ENCODE peak calls at places on chromosomes 16 and 17, in six cellular contexts. One of them, this sample, is unnamed.
A peak's percentile ranks its signal among the peaks of the same experiment; 100 is the strongest.

GRCh38 chr16:68921654-68922053 is 78.3 kb downstream of the TANGO6 start:
- DNase-seq in AG04450: no peak
- DNase-seq in adrenal gland: no peak
- DNase-seq in K562: no peak
- DNase-seq in heart right ventricle: no peak
- DNase-seq in body of pancreas: no peak
- DNase-seq in this sample: no peak

GRCh38 chr17:74978240-74978639 is 5.7 kb upstream of the HID1 start:
- DNase-seq in AG04450: no peak
- DNase-seq in adrenal gland: no peak
- DNase-seq in K562: no peak
- DNase-seq in heart right ventricle: no peak
- DNase-seq in body of pancreas: no peak
- DNase-seq in this sample: no peak

GRCh38 chr16:88507231-88507743 is 54.2 kb downstream of the ZFPM1 start:
- DNase-seq in AG04450: no peak
- DNase-seq in adrenal gland: no peak
- DNase-seq in K562: no peak
- DNase-seq in heart right ventricle: no peak
- DNase-seq in body of pancreas: no peak
- DNase-seq in this sample: no peak

GRCh38 chr17:57086069-57086930 is 1.3 kb downstream of the AKAP1 start:
- DNase-seq in AG04450: no peak
- DNase-seq in adrenal gland: peak; percentile 48
- DNase-seq in K562: peak; percentile 43
- DNase-seq in heart right ventricle: no peak
- DNase-seq in body of pancreas: peak; percentile 37
- DNase-seq in this sample: peak; percentile 64

GRCh38 chr16:90000733-90001427 is 18.4 kb downstream of the DBNDD1 start:
- DNase-seq in AG04450: no peak
- DNase-seq in adrenal gland: no peak
- DNase-seq in K562: no peak
- DNase-seq in heart right ventricle: no peak
- DNase-seq in body of pancreas: no peak
- DNase-seq in this sample: peak; percentile 44

GRCh38 chr17:9991351-9991750 is 86.3 kb upstream of the RCVRN start:
- DNase-seq in AG04450: no peak
- DNase-seq in adrenal gland: no peak
- DNase-seq in K562: no peak
- DNase-seq in heart right ventricle: no peak
- DNase-seq in body of pancreas: no peak
- DNase-seq in this sample: no peak

GRCh38 chr17:64401244-64401860 is 10.7 kb upstream of the PECAM1 start:
- DNase-seq in AG04450: no peak
- DNase-seq in adrenal gland: no peak
- DNase-seq in K562: no peak
- DNase-seq in heart right ventricle: no peak
- DNase-seq in body of pancreas: no peak
- DNase-seq in this sample: no peak

GRCh38 chr16:27633721-27634120 is 83.8 kb downstream of the KATNIP start:
- DNase-seq in AG04450: no peak
- DNase-seq in adrenal gland: no peak
- DNase-seq in K562: no peak
- DNase-seq in heart right ventricle: no peak
- DNase-seq in body of pancreas: no peak
- DNase-seq in this sample: no peak

GRCh38 chr16:68229431-68230175 is 6.3 kb downstream of the ESRP2 start:
- DNase-seq in AG04450: peak; percentile 29
- DNase-seq in adrenal gland: peak; percentile 36
- DNase-seq in K562: peak; percentile 61
- DNase-seq in heart right ventricle: no peak
- DNase-seq in body of pancreas: peak; percentile 67
- DNase-seq in this sample: no peak

GRCh38 chr17:42928714-42929496 is 28.3 kb downstream of the G6PC1 start:
- DNase-seq in AG04450: peak; percentile 52
- DNase-seq in adrenal gland: peak; percentile 61
- DNase-seq in K562: peak; percentile 86
- DNase-seq in heart right ventricle: peak; percentile 52
- DNase-seq in body of pancreas: peak; percentile 60
- DNase-seq in this sample: no peak

GRCh38 chr17:7852919-7853692 is 1.8 kb upstream of the TMEM88 start:
- DNase-seq in AG04450: no peak
- DNase-seq in adrenal gland: no peak
- DNase-seq in K562: no peak
- DNase-seq in heart right ventricle: no peak
- DNase-seq in body of pancreas: no peak
- DNase-seq in this sample: no peak

GRCh38 chr17:7853693-7854043 is 1.2 kb upstream of the TMEM88 start:
- DNase-seq in AG04450: no peak
- DNase-seq in adrenal gland: no peak
- DNase-seq in K562: no peak
- DNase-seq in heart right ventricle: no peak
- DNase-seq in body of pancreas: no peak
- DNase-seq in this sample: peak; percentile 54

GRCh38 chr17:7854851-7855642 is at the start of gene TMEM88:
- DNase-seq in AG04450: no peak
- DNase-seq in adrenal gland: peak; percentile 26
- DNase-seq in K562: no peak
- DNase-seq in heart right ventricle: peak; percentile 53
- DNase-seq in body of pancreas: no peak
- DNase-seq in this sample: no peak

GRCh38 chr17:7855643-7856080 is 796 bp downstream of the TMEM88 start:
- DNase-seq in AG04450: no peak
- DNase-seq in adrenal gland: peak; percentile 48
- DNase-seq in K562: no peak
- DNase-seq in heart right ventricle: peak; percentile 55
- DNase-seq in body of pancreas: peak; percentile 33
- DNase-seq in this sample: peak; percentile 68

DNA sequence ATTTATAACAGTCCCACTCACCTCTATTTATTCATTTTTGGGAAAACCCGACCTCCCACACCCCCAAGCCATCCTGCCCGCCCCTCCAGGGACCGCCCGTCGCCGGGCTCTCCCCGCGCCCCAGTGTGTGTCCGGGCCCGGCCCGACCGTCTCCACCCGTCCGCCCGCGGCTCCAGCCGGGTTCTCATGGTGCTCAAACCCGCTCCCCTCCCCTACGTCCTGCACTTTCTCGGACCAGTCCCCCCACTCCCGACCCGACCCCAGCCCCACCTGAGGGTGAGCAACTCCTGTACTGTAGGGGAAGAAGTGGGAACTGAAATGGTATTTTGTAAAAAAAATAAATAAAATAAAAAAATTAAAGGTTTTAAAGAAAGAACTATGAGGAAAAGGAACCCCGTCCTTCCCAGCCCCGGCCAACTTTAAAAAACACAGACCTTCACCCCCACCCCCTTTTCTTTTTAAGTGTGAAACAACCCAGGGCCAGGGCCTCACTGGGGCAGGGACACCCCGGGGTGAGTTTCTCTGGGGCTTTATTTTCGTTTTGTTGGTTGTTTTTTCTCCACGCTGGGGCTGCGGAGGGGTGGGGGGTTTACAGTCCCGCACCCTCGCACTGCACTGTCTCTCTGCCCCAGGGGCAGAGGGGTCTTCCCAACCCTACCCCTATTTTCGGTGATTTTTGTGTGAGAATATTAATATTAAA is 638 bp upstream of the TMEM88 start:
- DNase-seq in AG04450: no peak
- DNase-seq in adrenal gland: no peak
- DNase-seq in K562: no peak
- DNase-seq in heart right ventricle: peak; percentile 13
- DNase-seq in body of pancreas: peak; percentile 24
- DNase-seq in this sample: no peak
- H3K27ac ChIP-seq in AG04450: no peak overlapping the region
- H3K27ac ChIP-seq in adrenal gland: no peak overlapping the region
- H3K27ac ChIP-seq in K562: no peak overlapping the region
- H3K27ac ChIP-seq in heart right ventricle: peak overlapping the region; percentile 93
- H3K27ac ChIP-seq in body of pancreas: peak overlapping the region; percentile 96
- H3K27ac ChIP-seq in this sample: peak overlapping the region; percentile 30

DNA sequence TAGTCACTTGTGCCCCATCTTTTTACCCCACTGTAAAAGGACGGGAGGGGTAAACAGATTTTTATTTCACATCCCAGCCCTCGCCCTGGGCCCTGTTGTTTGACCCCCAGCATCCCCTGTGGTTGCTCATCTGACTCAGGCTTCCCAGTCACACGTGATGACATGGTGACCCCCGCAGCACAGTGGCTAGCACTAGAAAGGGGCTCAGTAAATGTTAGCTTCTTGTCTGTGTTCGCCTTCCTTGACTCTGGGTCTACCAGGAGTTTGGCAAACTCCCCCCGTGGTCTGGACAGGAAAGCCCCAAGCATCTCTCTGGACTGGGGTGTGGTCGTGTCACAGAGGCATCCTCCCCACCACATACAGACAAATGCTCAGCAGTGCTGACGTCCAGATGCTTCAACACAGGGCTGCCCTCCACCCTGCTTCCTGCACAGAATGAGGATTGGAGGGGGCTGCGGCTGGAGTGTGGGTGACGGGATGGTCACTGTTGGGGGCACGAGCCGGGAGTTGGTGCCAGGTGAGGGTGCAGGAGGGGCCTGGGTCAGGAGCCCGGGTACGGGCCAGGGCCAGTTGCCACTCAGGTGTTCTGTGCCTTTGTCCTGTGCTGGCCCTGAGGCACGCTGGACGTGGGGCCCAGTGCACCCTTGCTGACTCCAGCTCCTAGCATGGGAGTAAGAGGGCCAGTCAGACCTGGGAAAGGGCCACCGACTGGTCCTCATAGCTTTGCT is 69.1 kb downstream of the METRNL start:
- DNase-seq in AG04450: no peak
- DNase-seq in adrenal gland: no peak
- DNase-seq in K562: no peak
- DNase-seq in heart right ventricle: no peak
- DNase-seq in body of pancreas: peak; percentile 7
- DNase-seq in this sample: no peak
- H3K9me3 ChIP-seq in AG04450: peaks cover 15% of the 10 kb centered on the region
- H3K9me3 ChIP-seq in adrenal gland: no peaks in the 10 kb centered on the region
- H3K9me3 ChIP-seq in K562: no peaks in the 10 kb centered on the region
- H3K9me3 ChIP-seq in heart right ventricle: no peaks in the 10 kb centered on the region
- H3K9me3 ChIP-seq in body of pancreas: no peaks in the 10 kb centered on the region
- H3K9me3 ChIP-seq in this sample: no peaks in the 10 kb centered on the region

GRCh38 chr16:2224183-2224486 is 744 bp downstream of the E4F1 start:
- DNase-seq in AG04450: no peak
- DNase-seq in adrenal gland: no peak
- DNase-seq in K562: no peak
- DNase-seq in heart right ventricle: no peak
- DNase-seq in body of pancreas: no peak
- DNase-seq in this sample: no peak

GRCh38 chr16:2226918-2227317 is 3.5 kb downstream of the E4F1 start:
- DNase-seq in AG04450: no peak
- DNase-seq in adrenal gland: no peak
- DNase-seq in K562: no peak
- DNase-seq in heart right ventricle: no peak
- DNase-seq in body of pancreas: no peak
- DNase-seq in this sample: no peak

GRCh38 chr16:2226245-2226793 is 2.9 kb downstream of the E4F1 start:
- DNase-seq in AG04450: no peak
- DNase-seq in adrenal gland: no peak
- DNase-seq in K562: no peak
- DNase-seq in heart right ventricle: no peak
- DNase-seq in body of pancreas: no peak
- DNase-seq in this sample: no peak

GRCh38 chr16:2228161-2228824 is 4.9 kb downstream of the E4F1 start:
- DNase-seq in AG04450: no peak
- DNase-seq in adrenal gland: no peak
- DNase-seq in K562: no peak
- DNase-seq in heart right ventricle: no peak
- DNase-seq in body of pancreas: no peak
- DNase-seq in this sample: no peak

DNA sequence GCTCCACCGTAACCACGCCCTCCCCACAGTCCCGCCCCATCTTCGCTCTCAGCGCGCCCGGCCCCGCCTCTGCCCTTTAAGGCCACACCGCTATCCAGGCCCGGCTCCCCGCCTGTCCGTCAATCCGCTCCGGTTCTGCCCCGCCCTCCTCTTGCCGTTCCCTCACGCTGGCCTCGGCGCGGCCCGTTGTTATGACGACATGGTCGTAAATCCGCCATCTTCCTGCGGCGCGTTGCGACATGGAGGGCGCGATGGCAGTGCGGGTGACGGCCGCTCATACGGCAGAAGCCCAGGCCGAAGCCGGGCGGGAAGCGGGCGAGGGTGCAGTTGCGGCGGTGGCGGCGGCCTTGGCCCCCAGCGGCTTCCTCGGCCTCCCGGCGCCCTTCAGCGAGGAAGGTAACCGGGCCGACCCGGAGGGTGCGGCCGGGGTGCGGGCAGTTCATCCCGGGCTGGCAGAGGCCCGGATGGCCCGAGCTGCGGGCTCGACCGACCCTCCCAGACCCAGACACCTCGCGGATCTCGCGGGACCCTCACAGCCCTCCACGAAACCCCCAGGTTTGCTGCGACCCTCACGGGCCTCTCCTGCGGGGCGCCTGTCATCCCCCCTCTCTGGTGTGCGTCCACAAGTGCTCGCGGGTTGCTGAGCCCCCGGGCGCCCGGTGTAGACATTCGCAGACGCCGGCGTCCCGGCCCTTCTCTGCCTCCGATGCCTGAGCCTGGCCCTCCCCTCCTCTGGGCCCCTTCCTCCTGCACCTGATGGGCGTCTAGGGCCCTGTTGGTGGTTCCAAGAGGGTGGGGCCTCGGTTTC is at the start of gene E4F1:
- DNase-seq in AG04450: peak; percentile 98
- DNase-seq in adrenal gland: peak; percentile 100
- DNase-seq in K562: peak; percentile 94
- DNase-seq in heart right ventricle: peak; percentile 100
- DNase-seq in body of pancreas: peak; percentile 100
- DNase-seq in this sample: peak; percentile 100
- H3K27ac ChIP-seq in AG04450: peak within 1 kb of the TSS; percentile 47
- H3K27ac ChIP-seq in adrenal gland: peak within 1 kb of the TSS; percentile 81
- H3K27ac ChIP-seq in K562: peak within 1 kb of the TSS; percentile 82
- H3K27ac ChIP-seq in heart right ventricle: peak within 1 kb of the TSS; percentile 84
- H3K27ac ChIP-seq in body of pancreas: peak within 1 kb of the TSS; percentile 81
- H3K27ac ChIP-seq in this sample: peak within 1 kb of the TSS; percentile 86

DNA sequence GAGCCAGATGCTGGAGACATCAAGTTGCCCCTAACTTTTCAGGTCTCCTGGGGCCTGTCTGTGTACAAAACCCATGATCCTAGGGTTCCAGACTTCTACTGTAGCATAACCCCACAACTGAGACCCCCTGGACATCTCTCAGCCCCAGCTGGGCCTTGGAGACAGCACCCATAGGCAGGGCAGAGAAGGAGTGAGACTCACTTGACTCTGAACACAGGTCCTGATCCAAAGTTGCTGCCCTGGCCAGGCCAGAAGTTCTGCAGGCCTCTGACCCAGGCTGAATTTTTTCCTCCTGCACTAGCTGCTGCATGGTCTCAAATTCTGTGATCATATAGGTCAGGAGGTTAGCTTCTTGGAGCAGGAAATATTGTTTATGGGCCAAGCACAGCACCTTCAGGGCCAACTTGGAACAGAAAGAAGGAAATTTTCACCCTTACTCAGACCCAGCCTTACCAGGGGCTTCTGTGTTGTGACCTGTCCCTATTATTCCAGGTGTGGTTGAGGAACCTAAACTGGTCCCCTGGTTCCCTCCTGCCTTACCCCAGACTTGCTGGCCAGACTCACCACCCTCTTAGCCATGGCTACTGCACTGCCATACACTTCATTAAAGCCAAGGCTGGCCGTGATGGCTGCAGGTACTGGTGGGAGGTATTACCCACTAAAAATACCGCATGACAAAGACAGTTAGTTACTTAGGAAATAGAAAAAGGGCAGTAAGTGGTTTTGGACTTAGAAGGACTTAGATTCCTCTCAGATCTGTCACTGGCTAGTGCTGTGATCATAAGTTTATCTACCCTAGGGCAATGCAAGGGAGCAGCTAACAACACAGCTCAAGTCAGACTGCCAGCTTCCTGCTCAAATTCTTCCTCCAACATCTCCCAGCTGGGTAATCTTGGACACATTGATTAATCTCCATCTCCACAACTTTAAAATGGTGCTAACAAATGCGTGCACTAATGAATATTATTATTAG is 2180.1 kb downstream of the TP53TG3F start:
- DNase-seq in AG04450: no peak
- DNase-seq in adrenal gland: no peak
- DNase-seq in K562: no peak
- DNase-seq in heart right ventricle: no peak
- DNase-seq in body of pancreas: no peak
- DNase-seq in this sample: no peak
- H3K9me3 ChIP-seq in AG04450: peaks cover 63% of the 10 kb centered on the region
- H3K9me3 ChIP-seq in adrenal gland: no peaks in the 10 kb centered on the region
- H3K9me3 ChIP-seq in K562: no peaks in the 10 kb centered on the region
- H3K9me3 ChIP-seq in heart right ventricle: no peaks in the 10 kb centered on the region
- H3K9me3 ChIP-seq in body of pancreas: no peaks in the 10 kb centered on the region
- H3K9me3 ChIP-seq in this sample: no peaks in the 10 kb centered on the region

This sample was measured in psoas muscle.